ENCODE peak calls at places on chromosomes 13 and 19, in eight cellular contexts. F is endothelial cell; G is epithelial cell of proximal tubule; N is GM13977; O is CD4-positive, alpha-beta T cell; C is suprapubic skin; W is brain microvascular endothelial cell; M is GM13976. U is an unnamed sample.

GRCh38 chr19:32480321-32480720 is 74.8 kb downstream of the DPY19L3 start:
- DNase-seq in F (no peak), G (no peak), N (no peak), O (no peak), C (no peak), W (no peak), M (no peak), U (no peak)

GRCh38 chr19:28400953-28401671 is 811.8 kb downstream of the UQCRFS1 start:
- DNase-seq in F (no peak), G (no peak), N (no peak), O (no peak), C (no peak), W (no peak), M (no peak), U (no peak)

GRCh38 chr19:23118400-23118799 is 1.6 kb downstream of the ZNF730 start:
- DNase-seq in F (no peak), G (no peak), N (no peak), O (no peak), C (no peak), W (no peak), M (no peak), U (no peak)

GRCh38 chr19:29685326-29685725 is 20.1 kb downstream of the PLEKHF1 start:
- DNase-seq in F (no peak), G (no peak), N (no peak), O (no peak), C (no peak), W (no peak), M (no peak), U (no peak)

GRCh38 chr13:33307820-33308219 is 22.3 kb upstream of the STARD13 start:
- DNase-seq in F (no peak), G (no peak), N (no peak), O (no peak), C (no peak), W (no peak), M (no peak), U (no peak)

GRCh38 chr13:74464656-74465055 is 330.5 kb upstream of the KLF12 start:
- DNase-seq in F (no peak), G (no peak), N (no peak), O (no peak), C (no peak), W (no peak), M (no peak), U (no peak)

GRCh38 chr13:51202477-51203046 is 19.6 kb upstream of the FAM124A start:
- DNase-seq in F (no peak), G (no peak), N (no peak), O (no peak), C (no peak), W (no peak), M (no peak), U (no peak)

GRCh38 chr19:40613669-40614594 is 12.8 kb downstream of the LTBP4 start:
- DNase-seq in F (peak; percentile 69), G (no peak), N (peak; percentile 93), O (peak; percentile 78), C (peak; percentile 94), W (peak; percentile 85), M (peak; percentile 94), U (peak; percentile 93)

GRCh38 chr13:30880756-30881155 is 25.3 kb upstream of the MEDAG start:
- DNase-seq in F (no peak), G (peak; percentile 78), N (no peak), O (no peak), C (no peak), W (peak; percentile 89), M (no peak), U (no peak)

GRCh38 chr19:18330865-18331264 is 8.0 kb upstream of the LSM4 start:
- DNase-seq in F (no peak), G (no peak), N (no peak), O (no peak), C (no peak), W (no peak), M (no peak), U (no peak)

GRCh38 chr13:79380943-79381445 is 25.1 kb downstream of the RBM26 start:
- DNase-seq in F (no peak), G (no peak), N (no peak), O (no peak), C (no peak), W (no peak), M (no peak), U (no peak)

GRCh38 chr19:21143428-21143827 is 1.6 kb downstream of the ZNF431 start:
- DNase-seq in F (no peak), G (no peak), N (no peak), O (no peak), C (no peak), W (no peak), M (no peak), U (no peak)

GRCh38 chr13:100129605-100130004 is 40.7 kb downstream of the PCCA start:
- DNase-seq in F (no peak), G (no peak), N (peak; percentile 26), O (no peak), C (no peak), W (no peak), M (peak; percentile 22), U (peak; percentile 21)

GRCh38 chr13:36357231-36357630 is 11.0 kb upstream of the SPART start:
- DNase-seq in F (no peak), G (no peak), N (no peak), O (no peak), C (no peak), W (no peak), M (no peak), U (no peak)

GRCh38 chr19:4064073-4064550 is 2.6 kb downstream of the ZBTB7A start:
- DNase-seq in F (no peak), G (no peak), N (no peak), O (no peak), C (no peak), W (peak; percentile 31), M (no peak), U (no peak)

GRCh38 chr19:16228637-16229321 is 31.1 kb downstream of the AP1M1 start:
- DNase-seq in F (no peak), G (no peak), N (no peak), O (no peak), C (no peak), W (no peak), M (no peak), U (no peak)

GRCh38 chr19:57578487-57579205 is at the start of gene ZNF416:
- DNase-seq in F (peak; percentile 90), G (peak; percentile 91), N (peak; percentile 99), O (peak; percentile 96), C (peak; percentile 99), W (peak; percentile 99), M (peak; percentile 99), U (peak; percentile 99)
- TF ChIP-seq CTCF in F (no peak), G (peak; percentile 19), N (peak; percentile 46), O (no peak), C (no peak), W (peak; percentile 33), M (peak; percentile 33), U (no peak)

GRCh38 chr13:91375119-91375729 is 23.2 kb upstream of the GPC5 start:
- DNase-seq in F (no peak), G (no peak), N (peak; percentile 35), O (no peak), C (no peak), W (no peak), M (peak; percentile 51), U (peak; percentile 51)
- TF ChIP-seq CTCF in F (peak; percentile 33), G (peak; percentile 64), N (peak; percentile 66), O (peak; percentile 44), C (no peak), W (peak; percentile 75), M (peak; percentile 65), U (peak; percentile 22)

GRCh38 chr13:94362411-94362909 is 117.0 kb downstream of the DCT start:
- DNase-seq in F (peak; percentile 65), G (peak; percentile 63), N (peak; percentile 68), O (peak; percentile 56), C (no peak), W (peak; percentile 88), M (peak; percentile 62), U (peak; percentile 71)
- TF ChIP-seq CTCF in F (peak; percentile 78), G (peak; percentile 83), N (peak; percentile 80), O (peak; percentile 90), C (peak; percentile 83), W (peak; percentile 79), M (peak; percentile 75), U (peak; percentile 76)

GRCh38 chr13:101755228-101755887 is 302.9 kb downstream of the ITGBL1 start:
- DNase-seq in F (no peak), G (no peak), N (no peak), O (no peak), C (no peak), W (peak; percentile 12), M (no peak), U (no peak)

GRCh38 chr13:101752432-101752831 is 300.0 kb downstream of the ITGBL1 start:
- DNase-seq in F (no peak), G (no peak), N (no peak), O (no peak), C (no peak), W (no peak), M (no peak), U (no peak)

GRCh38 chr13:101763191-101763590 is 310.7 kb downstream of the ITGBL1 start:
- DNase-seq in F (no peak), G (no peak), N (no peak), O (no peak), C (no peak), W (no peak), M (no peak), U (no peak)

DNA sequence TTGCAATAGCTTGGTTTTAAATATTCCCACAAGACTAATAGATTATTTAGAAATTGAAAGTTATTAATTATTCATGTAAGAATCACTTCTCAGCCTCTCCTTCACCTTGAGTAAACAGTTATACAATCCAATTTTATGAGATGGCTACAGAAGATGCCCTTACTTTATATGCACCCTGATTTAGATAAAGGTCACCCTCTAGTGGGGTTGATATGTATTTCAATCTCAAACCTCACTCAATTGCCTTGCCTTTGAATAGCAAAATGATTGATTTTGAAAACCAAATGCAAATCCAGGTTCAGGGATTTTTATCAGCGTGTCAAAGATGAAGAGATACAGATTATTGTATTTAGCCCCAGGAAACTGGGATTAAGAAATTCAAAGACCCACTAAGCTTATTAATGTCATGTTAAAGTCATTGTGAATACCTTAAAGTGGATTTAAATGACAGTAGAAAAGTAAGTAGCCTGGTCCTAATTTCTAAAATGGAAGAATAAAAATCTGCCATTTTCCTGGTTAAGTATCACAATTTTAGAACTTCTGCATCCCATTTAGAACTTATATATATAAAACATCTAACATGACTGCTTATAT is 305.1 kb downstream of the ITGBL1 start:
- DNase-seq in F (no peak), G (no peak), N (peak; percentile 36), O (no peak), C (no peak), W (no peak), M (peak; percentile 17), U (peak; percentile 22)
- TF ChIP-seq CTCF in F (peak; percentile 57), G (peak; percentile 76), N (peak; percentile 46), O (no peak), C (no peak), W (peak; percentile 46), M (peak; percentile 26), U (peak; percentile 2)

DNA sequence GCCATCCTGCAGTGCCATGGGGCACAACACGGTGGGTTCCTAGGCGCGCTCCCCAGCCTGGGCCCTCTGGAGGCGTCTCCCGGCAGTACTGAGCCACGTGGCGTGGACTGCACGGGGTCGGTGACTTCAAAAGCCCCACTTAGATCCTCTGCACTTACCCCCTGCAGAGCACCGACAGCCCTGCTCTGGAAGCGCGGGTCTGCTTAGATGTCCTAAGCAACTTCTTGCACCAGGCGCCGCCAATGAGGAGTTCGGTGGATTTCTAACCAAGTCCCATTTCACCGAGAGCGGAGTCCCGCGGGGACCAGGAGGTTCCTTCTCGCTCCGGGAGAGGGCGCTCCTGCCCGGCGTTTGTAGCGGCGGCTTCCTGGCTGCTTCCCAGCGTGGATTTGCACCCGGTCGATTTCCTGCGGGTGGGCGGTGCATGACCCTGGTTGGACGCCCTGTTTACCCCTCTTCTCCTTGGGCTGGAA is 25.2 kb upstream of the ZNF845 start:
- DNase-seq in F (peak; percentile 56), G (no peak), N (no peak), O (no peak), C (no peak), W (no peak), M (no peak), U (no peak)
- TF ChIP-seq CTCF in F (no peak), G (peak; percentile 23), N (no peak), O (no peak), C (no peak), W (no peak), M (no peak), U (no peak)